ENCODE peak calls at places on chromosomes 1 and 21, in nine cellular contexts. G, V, Y, B, S, R, P, M and W are unnamed samples.

GRCh38 chr1:4430406-4431404 is 223.7 kb upstream of the AJAP1 start:
- DNase-seq in G (no peak), V (no peak), Y (no peak), B (no peak), S (no peak), R (no peak), P (no peak), M (no peak), W (no peak)

GRCh38 chr1:39737546-39738169 is 1.0 kb upstream of the PPIE start:
- DNase-seq in G (no peak), V (no peak), Y (no peak), B (no peak), S (no peak), R (no peak), P (no peak), M (no peak), W (no peak)

GRCh38 chr1:196997428-196997827 is 20.1 kb downstream of the CFHR5 start:
- DNase-seq in G (no peak), V (no peak), Y (no peak), B (no peak), S (no peak), R (no peak), P (no peak), M (no peak), W (no peak)

GRCh38 chr1:231104917-231105316 is 56.9 kb upstream of the TRIM67 start:
- DNase-seq in G (no peak), V (no peak), Y (no peak), B (no peak), S (no peak), R (no peak), P (no peak), M (no peak), W (no peak)

GRCh38 chr21:45986316-45987051 is 4.9 kb downstream of the COL6A1 start:
- DNase-seq in G (no peak), V (no peak), Y (peak), B (peak), S (no peak), R (no peak), P (no peak), M (peak), W (no peak)

GRCh38 chr1:20717452-20718342 is at the start of gene KIF17:
- DNase-seq in G (peak), V (peak), Y (peak), B (peak), S (no peak), R (peak), P (no peak), M (peak), W (peak)

GRCh38 chr1:213135572-213135971 is 84.5 kb downstream of the RPS6KC1 start:
- DNase-seq in G (no peak), V (no peak), Y (no peak), B (no peak), S (no peak), R (no peak), P (no peak), M (no peak), W (no peak)

GRCh38 chr1:67879485-67879884 is 46.2 kb upstream of the GNG12 start:
- DNase-seq in G (no peak), V (no peak), Y (no peak), B (no peak), S (no peak), R (no peak), P (no peak), M (no peak), W (no peak)

GRCh38 chr1:91582431-91582921 is 81.8 kb downstream of the CDC7 start:
- DNase-seq in G (no peak), V (no peak), Y (no peak), B (no peak), S (no peak), R (no peak), P (no peak), M (no peak), W (no peak)

GRCh38 chr1:58442114-58442513 is 104.4 kb downstream of the OMA1 start:
- DNase-seq in G (no peak), V (no peak), Y (no peak), B (no peak), S (no peak), R (no peak), P (no peak), M (no peak), W (no peak)

GRCh38 chr1:77579547-77579946 is 102.9 kb downstream of the ZZZ3 start:
- DNase-seq in G (no peak), V (no peak), Y (no peak), B (no peak), S (no peak), R (no peak), P (no peak), M (no peak), W (no peak)

GRCh38 chr1:189206617-189207016 is 1271.0 kb downstream of the BRINP3 start:
- DNase-seq in G (no peak), V (no peak), Y (no peak), B (no peak), S (no peak), R (no peak), P (no peak), M (no peak), W (no peak)

GRCh38 chr1:35762204-35762603 is 7.6 kb downstream of the CLSPN start:
- DNase-seq in G (no peak), V (no peak), Y (no peak), B (no peak), S (no peak), R (no peak), P (no peak), M (no peak), W (no peak)

GRCh38 chr21:15207231-15207630 is 142.4 kb upstream of the NRIP1 start:
- DNase-seq in G (no peak), V (no peak), Y (no peak), B (no peak), S (no peak), R (no peak), P (no peak), M (no peak), W (no peak)

GRCh38 chr1:54328117-54328636 is 78.0 kb downstream of the SSBP3 start:
- DNase-seq in G (no peak), V (no peak), Y (no peak), B (no peak), S (no peak), R (no peak), P (no peak), M (no peak), W (no peak)

GRCh38 chr1:41314376-41314775 is 46.9 kb upstream of the FOXO6 start:
- DNase-seq in G (no peak), V (no peak), Y (no peak), B (no peak), S (no peak), R (no peak), P (no peak), M (no peak), W (no peak)

GRCh38 chr1:19454265-19455198 is 30.8 kb downstream of the CAPZB start:
- DNase-seq in G (no peak), V (no peak), Y (no peak), B (no peak), S (no peak), R (no peak), P (no peak), M (no peak), W (no peak)

GRCh38 chr21:41715649-41716321 is 51.1 kb downstream of the RIPK4 start:
- DNase-seq in G (no peak), V (no peak), Y (peak), B (no peak), S (no peak), R (no peak), P (no peak), M (no peak), W (no peak)

GRCh38 chr1:29793653-29794348 is 557.5 kb downstream of the PTPRU start:
- DNase-seq in G (no peak), V (no peak), Y (no peak), B (no peak), S (no peak), R (no peak), P (no peak), M (no peak), W (no peak)

GRCh38 chr21:38645282-38645681 is 147.0 kb upstream of the ERG start:
- DNase-seq in G (no peak), V (no peak), Y (no peak), B (no peak), S (no peak), R (no peak), P (no peak), M (no peak), W (no peak)

GRCh38 chr1:7050751-7051665 is 265.8 kb downstream of the CAMTA1 start:
- DNase-seq in G (no peak), V (no peak), Y (no peak), B (no peak), S (no peak), R (no peak), P (no peak), M (no peak), W (no peak)

GRCh38 chr1:53460666-53461328 is 1.6 kb downstream of the DMRTB1 start:
- DNase-seq in G (no peak), V (no peak), Y (no peak), B (no peak), S (no peak), R (no peak), P (no peak), M (no peak), W (no peak)

GRCh38 chr1:82534996-82535395 is 734.3 kb downstream of the ADGRL2 start:
- DNase-seq in G (no peak), V (no peak), Y (no peak), B (no peak), S (no peak), R (no peak), P (no peak), M (no peak), W (no peak)

GRCh38 chr1:112501810-112502641 is 6.7 kb upstream of the WNT2B start:
- DNase-seq in G (peak), V (peak), Y (peak), B (peak), S (no peak), R (peak), P (no peak), M (peak), W (peak)

GRCh38 chr1:40477680-40478057 is 579 bp downstream of the ZFP69 start:
- DNase-seq in G (peak), V (peak), Y (no peak), B (no peak), S (no peak), R (no peak), P (no peak), M (no peak), W (peak)

GRCh38 chr1:211944733-211945500 is 90.4 kb downstream of the INTS7 start:
- DNase-seq in G (no peak), V (no peak), Y (peak), B (no peak), S (no peak), R (no peak), P (no peak), M (no peak), W (no peak)

GRCh38 chr1:61992257-61992656 is 202.4 kb upstream of the L1TD1 start:
- DNase-seq in G (no peak), V (no peak), Y (no peak), B (no peak), S (no peak), R (no peak), P (no peak), M (no peak), W (no peak)

GRCh38 chr1:17108786-17109185 is 10.5 kb downstream of the PADI2 start:
- DNase-seq in G (no peak), V (no peak), Y (no peak), B (no peak), S (no peak), R (no peak), P (no peak), M (no peak), W (no peak)

GRCh38 chr1:193062698-193063463 is 3.5 kb downstream of the RO60 start:
- DNase-seq in G (no peak), V (no peak), Y (no peak), B (no peak), S (no peak), R (no peak), P (no peak), M (no peak), W (no peak)

GRCh38 chr1:41704189-41704588 is 214.5 kb downstream of the HIVEP3 start:
- DNase-seq in G (no peak), V (no peak), Y (no peak), B (no peak), S (no peak), R (no peak), P (no peak), M (no peak), W (no peak)

GRCh38 chr1:51686450-51686849 is 69.6 kb downstream of the OSBPL9 start:
- DNase-seq in G (no peak), V (peak), Y (no peak), B (no peak), S (no peak), R (no peak), P (no peak), M (no peak), W (no peak)

GRCh38 chr1:184388671-184389292 is 2.0 kb downstream of the C1orf21 start:
- DNase-seq in G (no peak), V (no peak), Y (no peak), B (peak), S (no peak), R (peak), P (no peak), M (no peak), W (no peak)

GRCh38 chr1:235054961-235055360 is 73.7 kb downstream of the TOMM20 start:
- DNase-seq in G (no peak), V (no peak), Y (no peak), B (no peak), S (no peak), R (no peak), P (no peak), M (no peak), W (no peak)

GRCh38 chr21:17570773-17571172 is 41.9 kb downstream of the BTG3 start:
- DNase-seq in G (no peak), V (no peak), Y (no peak), B (no peak), S (no peak), R (no peak), P (no peak), M (no peak), W (no peak)

GRCh38 chr1:198132060-198132781 is 24.6 kb upstream of the NEK7 start:
- DNase-seq in G (no peak), V (no peak), Y (no peak), B (no peak), S (no peak), R (no peak), P (no peak), M (no peak), W (no peak)

GRCh38 chr1:103069201-103069600 is 39.1 kb downstream of the COL11A1 start:
- DNase-seq in G (no peak), V (no peak), Y (no peak), B (no peak), S (no peak), R (no peak), P (no peak), M (no peak), W (no peak)

GRCh38 chr1:38589036-38589435 is 270.5 kb downstream of the RRAGC start:
- DNase-seq in G (no peak), V (no peak), Y (peak), B (no peak), S (no peak), R (no peak), P (no peak), M (no peak), W (no peak)

GRCh38 chr1:41383094-41383852 is 22.0 kb downstream of the FOXO6 start:
- DNase-seq in G (no peak), V (peak), Y (peak), B (no peak), S (no peak), R (no peak), P (no peak), M (no peak), W (peak)

GRCh38 chr1:19845166-19845954 is 30.3 kb upstream of the RNF186 start:
- DNase-seq in G (no peak), V (no peak), Y (no peak), B (no peak), S (no peak), R (no peak), P (no peak), M (no peak), W (no peak)